ENCODE peak calls at places on chromosomes 12 and 14, in seven cellular contexts. T is fibroblast of mammary gland; X is AG08396; D is lower lobe of right lung; H is activated naive CD4-positive, alpha-beta T cell treated with anti-CD3 and anti-CD28 coated beads, Interleukin-2, amount 50 U/mL, for 72 hours; A is upper lobe of right lung; J is NCI-H2029. M is an unnamed sample.

GRCh38 chr12:124620606-124621295 is 53.3 kb upstream of the NCOR2 start:
- DNase-seq in D (no peak), J (no peak), X (peak; percentile 81), H (no peak), T (peak; percentile 90), A (no peak), M (no peak)

GRCh38 chr12:81330480-81330879 is 252.6 kb downstream of the ACSS3 start:
- DNase-seq in X (no peak), A (no peak), J (no peak), T (peak; percentile 6), D (no peak), H (no peak), M (no peak)

GRCh38 chr12:111430418-111431353 is 25.0 kb downstream of the SH2B3 start:
- DNase-seq in X (no peak), T (no peak), D (no peak), H (peak; percentile 73), A (no peak), J (no peak), M (peak; percentile 67)

GRCh38 chr14:101219896-101220703 is 316.6 kb upstream of the RTL1 start:
- DNase-seq in A (no peak), X (no peak), H (no peak), T (no peak), D (no peak), J (no peak), M (peak; percentile 35)

GRCh38 chr12:64506955-64507354 is 55.0 kb downstream of the TBK1 start:
- DNase-seq in T (no peak), J (no peak), H (no peak), D (no peak), X (no peak), A (no peak), M (no peak)

GRCh38 chr14:22420598-22421186 is 168.3 kb downstream of the DAD1 start:
- DNase-seq in T (peak; percentile 8), X (no peak), J (no peak), A (no peak), D (no peak), H (no peak), M (no peak)

GRCh38 chr12:9319842-9320173 is 111.6 kb upstream of the PZP start:
- DNase-seq in X (no peak), D (no peak), J (peak; percentile 3), T (no peak), A (no peak), H (no peak), M (no peak)

GRCh38 chr14:49505026-49505766 is 81.0 kb downstream of the RPS29 start:
- DNase-seq in J (no peak), A (no peak), X (no peak), T (no peak), H (no peak), D (no peak), M (no peak)

GRCh38 chr12:52243774-52244614 is 11.0 kb downstream of the KRT7 start:
- DNase-seq in X (peak; percentile 96), A (peak; percentile 88), J (peak; percentile 81), H (peak; percentile 84), D (peak; percentile 87), T (peak; percentile 89), M (peak; percentile 96)

GRCh38 chr14:20820063-20820904 is 17.6 kb upstream of the RNASE1 start:
- DNase-seq in J (no peak), D (no peak), H (no peak), A (no peak), X (no peak), T (no peak), M (no peak)

GRCh38 chr12:10716704-10717315 is 6.3 kb downstream of the YBX3 start:
- DNase-seq in X (peak; percentile 83), H (no peak), A (no peak), D (peak; percentile 60), J (no peak), T (peak; percentile 92), M (peak; percentile 92)

GRCh38 chr14:79583738-79584405 is 627.4 kb downstream of the DIO2 start:
- DNase-seq in H (no peak), D (no peak), A (no peak), T (peak; percentile 82), J (no peak), X (no peak), M (no peak)

GRCh38 chr12:8914716-8915526 is 612 bp downstream of the PHC1 start:
- DNase-seq in T (peak; percentile 45), H (peak; percentile 65), J (no peak), X (peak; percentile 59), A (peak; percentile 81), D (peak; percentile 64), M (peak; percentile 87)

GRCh38 chr14:44180975-44181374 is 326.1 kb downstream of the FSCB start:
- DNase-seq in J (no peak), A (no peak), T (no peak), X (no peak), H (no peak), D (no peak), M (no peak)

GRCh38 chr14:53840444-53840843 is 116.2 kb downstream of the BMP4 start:
- DNase-seq in J (no peak), H (no peak), T (no peak), X (no peak), A (no peak), D (no peak), M (no peak)

GRCh38 chr12:107458990-107459389 is 226.6 kb upstream of the PWP1 start:
- DNase-seq in J (no peak), X (no peak), D (no peak), T (no peak), H (no peak), A (no peak), M (no peak)

GRCh38 chr12:64461634-64462414 is 9.9 kb downstream of the TBK1 start:
- DNase-seq in D (no peak), H (no peak), X (peak; percentile 40), T (peak; percentile 90), J (no peak), A (no peak), M (no peak)

GRCh38 chr12:22653075-22653474 is 28.1 kb downstream of the ETNK1 start:
- DNase-seq in A (no peak), T (peak; percentile 79), X (no peak), D (no peak), H (no peak), J (no peak), M (no peak)

GRCh38 chr14:96385385-96385784 is 6.5 kb upstream of the AK7 start:
- DNase-seq in H (no peak), J (no peak), T (no peak), X (no peak), A (no peak), D (no peak), M (no peak)

GRCh38 chr12:124535066-124535740 is 32.2 kb downstream of the NCOR2 start:
- DNase-seq in J (no peak), A (no peak), T (no peak), D (no peak), H (no peak), X (no peak), M (no peak)

GRCh38 chr14:88868558-88869159 is 44.2 kb downstream of the TTC8 start:
- DNase-seq in A (no peak), J (no peak), D (no peak), H (no peak), T (peak; percentile 38), X (no peak), M (no peak)

GRCh38 chr12:57454566-57455373 is at the start of gene INHBE:
- DNase-seq in D (no peak), X (peak; percentile 67), H (no peak), T (peak; percentile 86), A (no peak), J (peak; percentile 57), M (no peak)

GRCh38 chr12:46404225-46404631 is 31.7 kb upstream of the SLC38A2 start:
- DNase-seq in H (no peak), A (no peak), D (no peak), J (no peak), T (peak; percentile 80), X (no peak), M (no peak)

GRCh38 chr12:56040963-56041578 is 647 bp upstream of the RPS26 start:
- DNase-seq in H (no peak), D (no peak), A (no peak), J (peak; percentile 13), T (no peak), X (no peak), M (no peak)

GRCh38 chr12:106981781-106982180 is 5.2 kb downstream of the MTERF2 start:
- DNase-seq in D (no peak), X (no peak), H (no peak), A (no peak), J (no peak), T (peak; percentile 73), M (no peak)

GRCh38 chr12:91074068-91074819 is 16.4 kb upstream of the KERA start:
- DNase-seq in D (no peak), T (no peak), X (no peak), J (no peak), H (no peak), A (no peak), M (no peak)

GRCh38 chr14:75242546-75243273 is 35.9 kb upstream of the FOS start:
- DNase-seq in T (peak; percentile 93), H (no peak), D (peak; percentile 14), X (peak; percentile 51), J (no peak), A (peak; percentile 37), M (peak; percentile 76)

GRCh38 chr12:89680409-89680808 is 28.2 kb downstream of the ATP2B1 start:
- DNase-seq in D (no peak), T (no peak), J (no peak), H (no peak), A (no peak), X (no peak), M (no peak)

GRCh38 chr12:78181544-78182162 is 351.0 kb downstream of the NAV3 start:
- DNase-seq in X (no peak), D (no peak), A (no peak), J (peak; percentile 26), T (peak; percentile 38), H (no peak), M (no peak)

GRCh38 chr14:93036652-93037341 is 78.9 kb downstream of the ITPK1 start:
- DNase-seq in X (no peak), D (no peak), H (no peak), T (peak; percentile 34), J (no peak), A (no peak), M (peak; percentile 63)

GRCh38 chr14:61260939-61261776 is 20.0 kb downstream of the TMEM30B start:
- DNase-seq in J (peak; percentile 66), D (no peak), X (peak; percentile 49), T (peak; percentile 94), H (no peak), A (no peak), M (no peak)

GRCh38 chr12:130350715-130351114 is 13.0 kb downstream of the PIWIL1 start:
- DNase-seq in J (no peak), X (no peak), H (no peak), T (no peak), D (no peak), A (no peak), M (no peak)

GRCh38 chr14:60862283-60862682 is 118.6 kb downstream of the TRMT5 start:
- DNase-seq in T (peak; percentile 43), J (peak; percentile 76), D (no peak), X (no peak), H (no peak), A (no peak), M (no peak)

GRCh38 chr12:132827763-132828703 is 636 bp downstream of the GOLGA3 start:
- DNase-seq in A (peak; percentile 73), H (no peak), J (peak; percentile 62), X (peak; percentile 71), D (peak; percentile 64), T (peak; percentile 88), M (peak; percentile 85)

GRCh38 chr14:34554540-34555250 is 15.2 kb upstream of the EAPP start:
- DNase-seq in X (peak; percentile 26), A (peak; percentile 25), H (no peak), D (no peak), T (no peak), J (no peak), M (no peak)

GRCh38 chr12:11649413-11650278 is at the start of gene ETV6:
- DNase-seq in X (peak; percentile 88), A (peak; percentile 86), D (peak; percentile 77), J (peak; percentile 96), T (peak; percentile 93), H (peak; percentile 78), M (peak; percentile 89)